ENCODE peak calls at places on chromosomes 16 and 17, in seven cellular contexts. A is SK-N-SH, B is upper lobe of left lung, F is spleen, N is endothelial cell of umbilical vein, C is HCT116, M is GM23338. U is an unnamed sample.
A peak's percentile ranks its signal among the peaks of the same experiment; 100 is the strongest.

GRCh38 chr17:55238931-55239297 is 25.8 kb upstream of the HLF start:
- DNase-seq in B (no peak), N (no peak), C (no peak), F (no peak), A (peak; percentile 55), M (peak; percentile 69), U (no peak)

GRCh38 chr17:78469443-78469842 is 91.0 kb downstream of the PGS1 start:
- DNase-seq in C (no peak), B (no peak), M (no peak), N (no peak), A (no peak), F (no peak), U (no peak)

GRCh38 chr16:11781773-11782172 is 15.3 kb downstream of the ZC3H7A start:
- DNase-seq in B (no peak), F (no peak), N (peak; percentile 27), C (no peak), M (no peak), A (peak; percentile 39), U (no peak)

GRCh38 chr16:9908613-9909012 is 273.6 kb downstream of the GRIN2A start:
- DNase-seq in F (no peak), A (no peak), C (no peak), M (no peak), N (no peak), B (no peak), U (no peak)

GRCh38 chr16:73365010-73365409 is 317.1 kb upstream of the ZFHX3 start:
- DNase-seq in M (no peak), F (no peak), N (no peak), A (peak; percentile 83), B (peak; percentile 17), C (no peak), U (peak; percentile 52)

GRCh38 chr16:56355786-56356275 is 69.5 kb downstream of the AMFR start:
- DNase-seq in M (no peak), C (no peak), N (no peak), A (peak; percentile 37), F (peak; percentile 73), B (peak; percentile 61), U (peak; percentile 18)

GRCh38 chr16:70728145-70728544 is 42.3 kb upstream of the MTSS2 start:
- DNase-seq in B (no peak), N (no peak), M (no peak), C (no peak), F (no peak), A (no peak), U (no peak)

GRCh38 chr16:82715160-82715559 is 88.4 kb downstream of the CDH13 start:
- DNase-seq in N (no peak), A (no peak), M (no peak), B (no peak), C (no peak), F (no peak), U (no peak)

GRCh38 chr17:78231991-78232759 is 744 bp downstream of the TMEM235 start:
- DNase-seq in F (peak; percentile 76), A (peak; percentile 85), C (no peak), M (peak; percentile 78), B (peak; percentile 87), N (no peak), U (no peak)

GRCh38 chr17:76667786-76668453 is 24.4 kb upstream of the ST6GALNAC1 start:
- DNase-seq in M (no peak), N (no peak), A (no peak), F (no peak), C (no peak), B (no peak), U (no peak)

GRCh38 chr17:76536511-76537287 is 810 bp downstream of the CYGB start:
- DNase-seq in C (no peak), F (no peak), B (no peak), M (peak; percentile 32), A (peak; percentile 48), N (no peak), U (no peak)

GRCh38 chr17:56830726-56831363 is 2.9 kb downstream of the C17orf67 start:
- DNase-seq in N (no peak), F (no peak), A (no peak), B (no peak), C (no peak), M (no peak), U (no peak)

GRCh38 chr16:57694191-57694555 is 433 bp upstream of the DRC7 start:
- DNase-seq in F (no peak), M (no peak), B (no peak), C (no peak), A (no peak), N (no peak), U (peak; percentile 62)

GRCh38 chr17:30969989-30970680 is 704 bp upstream of the RNF135 start:
- DNase-seq in N (no peak), B (no peak), A (no peak), F (no peak), C (no peak), M (peak; percentile 64), U (peak; percentile 26)

GRCh38 chr16:64450170-64450569 is 671.7 kb downstream of the CDH11 start:
- DNase-seq in F (no peak), A (no peak), N (no peak), C (no peak), B (no peak), M (no peak), U (no peak)

GRCh38 chr17:78588258-78589030 is 11.2 kb upstream of the DNAH17 start:
- DNase-seq in F (peak; percentile 59), M (no peak), B (no peak), N (no peak), C (no peak), A (no peak), U (no peak)

GRCh38 chr16:64532117-64532516 is 589.7 kb downstream of the CDH11 start:
- DNase-seq in M (no peak), A (no peak), N (no peak), C (no peak), B (no peak), F (no peak), U (no peak)

GRCh38 chr16:55471448-55472097 is 7.4 kb upstream of the MMP2 start:
- DNase-seq in B (no peak), M (no peak), N (peak; percentile 39), C (peak; percentile 13), A (no peak), F (no peak), U (no peak)

GRCh38 chr16:71878911-71879310 is 5.1 kb downstream of the ZNF821 start:
- DNase-seq in A (no peak), M (no peak), F (no peak), B (no peak), C (no peak), N (no peak), U (no peak)

GRCh38 chr16:14202697-14203096 is 131.6 kb downstream of the MRTFB start:
- DNase-seq in N (peak; percentile 85), C (peak; percentile 10), F (no peak), M (peak; percentile 57), A (peak; percentile 51), B (no peak), U (no peak)

GRCh38 chr16:20846030-20846429 is 39.7 kb downstream of the REXO5 start:
- DNase-seq in C (no peak), M (no peak), N (no peak), B (no peak), F (no peak), A (no peak), U (no peak)

GRCh38 chr17:31680126-31680525 is 178.9 kb downstream of the COPRS start:
- DNase-seq in B (no peak), C (no peak), A (no peak), M (no peak), N (no peak), F (no peak), U (no peak)

GRCh38 chr16:70638814-70639792 is 7.3 kb upstream of the IL34 start:
- DNase-seq in M (no peak), C (no peak), F (no peak), A (peak; percentile 67), N (no peak), B (no peak), U (no peak)

GRCh38 chr17:47704116-47704515 is 10.2 kb downstream of the TBKBP1 start:
- DNase-seq in C (no peak), F (peak; percentile 91), M (peak; percentile 25), A (no peak), B (no peak), N (no peak), U (no peak)

GRCh38 chr17:4476512-4477070 is 22.1 kb upstream of the SPNS2 start:
- DNase-seq in A (no peak), N (no peak), M (no peak), F (no peak), C (no peak), B (peak; percentile 84), U (peak; percentile 91)

DNA sequence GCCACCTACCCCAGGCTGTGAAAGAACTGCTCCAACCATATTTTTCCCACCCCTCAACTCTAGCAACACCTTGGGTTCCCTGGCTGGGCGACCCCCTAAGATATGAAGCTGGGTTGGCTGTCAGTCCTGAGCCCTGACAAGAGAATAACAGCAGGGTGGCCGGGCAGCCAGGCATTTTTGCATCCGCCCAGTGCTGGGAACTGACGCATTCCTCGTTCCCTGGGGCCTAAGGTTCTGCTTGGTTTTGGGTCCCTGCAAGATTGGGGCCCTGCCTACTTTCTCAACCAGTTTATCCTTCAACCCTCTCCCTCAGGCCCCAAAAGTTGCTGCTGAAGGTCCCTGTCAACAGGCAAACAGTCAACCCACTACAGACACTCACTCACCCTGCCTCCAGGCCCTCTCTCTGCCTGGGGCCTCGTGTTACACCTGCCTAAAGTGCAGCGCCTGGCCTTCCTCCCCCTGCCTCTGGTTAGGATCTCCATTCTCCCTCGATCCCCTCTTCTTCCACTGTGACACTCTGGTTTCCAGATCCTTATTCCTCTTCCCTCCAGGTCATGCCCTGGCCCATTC is 151.5 kb downstream of the STX8 start:
- DNase-seq in M (peak; percentile 84), A (no peak), C (no peak), B (no peak), F (no peak), N (no peak), U (no peak)
- TF ChIP-seq POLR2AphosphoS5 in M (no peak), A (no peak), C (no peak), B (no peak), F (no peak), N (no peak), U (no peak)

DNA sequence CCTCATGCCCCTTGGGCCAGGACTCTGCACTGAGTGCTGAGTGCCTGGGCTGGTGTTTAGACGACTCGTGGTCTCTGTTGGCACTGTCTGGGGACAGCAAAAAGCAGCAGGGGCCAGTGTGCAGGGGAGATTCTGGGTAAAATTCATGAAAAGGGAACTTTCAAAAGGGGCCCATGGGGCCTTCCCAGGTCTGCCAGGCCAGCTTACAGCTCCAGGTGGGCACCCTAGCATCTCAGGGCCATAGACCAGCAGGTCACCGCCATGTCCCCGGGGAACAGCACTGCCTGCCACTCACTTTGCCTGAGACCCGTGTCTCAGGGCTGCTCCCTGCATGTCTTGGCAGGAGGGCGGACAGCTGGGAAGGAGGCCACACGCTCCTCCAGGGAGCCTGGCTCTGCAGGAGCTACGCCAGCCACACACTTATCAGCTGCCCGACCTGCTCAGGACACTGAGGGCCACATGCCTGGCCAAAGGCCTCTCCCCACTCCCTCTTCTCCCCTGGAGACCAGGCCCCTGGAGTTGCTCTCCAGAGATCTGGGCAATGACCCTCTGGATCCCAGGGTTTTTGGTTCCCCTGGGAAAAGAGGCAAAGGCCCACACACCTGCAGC is 8.8 kb upstream of the FASN start:
- DNase-seq in C (no peak), A (no peak), N (no peak), B (no peak), F (peak; percentile 77), M (no peak), U (peak; percentile 83)
- H3K27ac ChIP-seq in C (peak overlapping the region; percentile 94), A (peak overlapping the region; percentile 16), N (peak overlapping the region; percentile 9), B (peak overlapping the region; percentile 92), F (peak overlapping the region; percentile 90), M (no peak overlapping the region), U (peak overlapping the region; percentile 91)

GRCh38 chr16:67447508-67448076 is 16.7 kb downstream of the HSD11B2 start:
- DNase-seq in N (peak; percentile 41), M (peak; percentile 61), B (peak; percentile 82), F (no peak), A (peak; percentile 70), C (peak; percentile 54), U (peak; percentile 63)
- TF ChIP-seq POLR2AphosphoS5 in N (no peak), M (no peak), B (peak; percentile 28), F (peak; percentile 71), A (no peak), C (no peak), U (no peak)

GRCh38 chr16:15983898-15984297 is 34.5 kb downstream of the ABCC1 start:
- DNase-seq in A (no peak), M (no peak), N (peak; percentile 90), F (no peak), C (no peak), B (no peak), U (no peak)
- H3K27ac ChIP-seq in A (peak overlapping the region; percentile 47), M (no peak overlapping the region), N (peak overlapping the region; percentile 68), F (no peak overlapping the region), C (no peak overlapping the region), B (no peak overlapping the region), U (peak overlapping the region; percentile 7)